ENCODE peak calls at places on chromosomes 5 and 9, in nine cellular contexts. H is GM13976, Z is BE2C, N is OCI-LY7, P is WTC11, E is HFFc6, O is left ventricle myocardium inferior, W is fibroblast of villous mesenchyme, G is heart left ventricle. B is an unnamed sample.

GRCh38 chr5:124634820-124635323 is 111.6 kb downstream of the ZNF608 start:
- DNase-seq in G (no peak), E (peak; percentile 80), N (no peak), P (no peak), Z (no peak), O (no peak), H (no peak), W (peak; percentile 68), B (no peak)

GRCh38 chr9:80501635-80502034 is 929.9 kb downstream of the TLE4 start:
- DNase-seq in O (no peak), P (no peak), N (no peak), E (no peak), G (no peak), H (no peak), Z (no peak), W (peak; percentile 0), B (no peak)

GRCh38 chr9:5499889-5500398 is 10.4 kb upstream of the PDCD1LG2 start:
- DNase-seq in P (no peak), E (peak; percentile 25), Z (peak; percentile 64), N (no peak), H (no peak), O (no peak), G (peak; percentile 65), W (peak; percentile 60), B (no peak)

GRCh38 chr5:93192107-93192506 is 388.9 kb downstream of the NR2F1-AS1 start:
- DNase-seq in W (peak; percentile 97), P (no peak), H (no peak), G (no peak), N (no peak), O (no peak), E (peak; percentile 89), Z (no peak), B (no peak)

GRCh38 chr9:4691794-4692193 is 12.4 kb downstream of the CDC37L1 start:
- DNase-seq in H (no peak), Z (no peak), P (no peak), W (peak; percentile 21), N (no peak), G (no peak), O (no peak), E (peak; percentile 72), B (no peak)

GRCh38 chr5:74415695-74416102 is 224.8 kb downstream of the ENC1 start:
- DNase-seq in N (no peak), O (no peak), E (no peak), Z (peak; percentile 23), H (no peak), G (no peak), W (no peak), P (no peak), B (no peak)

GRCh38 chr9:3177362-3177761 is 333.5 kb upstream of the PUM3 start:
- DNase-seq in P (no peak), W (no peak), G (no peak), N (no peak), H (no peak), O (no peak), Z (no peak), E (no peak), B (no peak)

GRCh38 chr5:90747175-90747574 is 188.6 kb downstream of the ADGRV1 start:
- DNase-seq in Z (no peak), P (no peak), E (no peak), O (no peak), G (no peak), H (no peak), N (no peak), W (no peak), B (no peak)

GRCh38 chr5:37816331-37816730 is 23.5 kb downstream of the GDNF start:
- DNase-seq in G (no peak), E (no peak), N (no peak), W (no peak), P (no peak), O (no peak), Z (no peak), H (no peak), B (no peak)

GRCh38 chr5:138873096-138873885 is 1.8 kb downstream of the LRRTM2 start:
- DNase-seq in G (no peak), O (no peak), E (no peak), Z (no peak), P (no peak), W (no peak), N (no peak), H (no peak), B (no peak)

GRCh38 chr5:59390074-59390659 is 503.4 kb downstream of the PDE4D start:
- DNase-seq in P (no peak), Z (peak; percentile 22), E (peak; percentile 21), N (peak; percentile 50), G (no peak), O (no peak), H (peak; percentile 23), W (peak; percentile 48), B (peak; percentile 20)

GRCh38 chr5:110651507-110651906 is 75.0 kb downstream of the TMEM232 start:
- DNase-seq in E (no peak), H (no peak), P (no peak), G (no peak), W (peak; percentile 19), N (no peak), O (no peak), Z (no peak), B (no peak)

GRCh38 chr9:107707915-107708441 is 218.4 kb upstream of the KLF4 start:
- DNase-seq in E (peak; percentile 68), H (no peak), Z (no peak), N (no peak), W (peak; percentile 76), G (no peak), P (no peak), O (no peak), B (no peak)

GRCh38 chr9:95264954-95265615 is 52.4 kb downstream of the FANCC start:
- DNase-seq in H (no peak), O (no peak), W (peak; percentile 75), E (peak; percentile 46), P (no peak), N (peak; percentile 24), Z (no peak), G (no peak), B (no peak)
- TF ChIP-seq CTCF in H (no peak), O (peak; percentile 32), W (peak; percentile 63), E (peak; percentile 71), P (no peak), N (peak; percentile 72), Z (peak; percentile 57), G (no peak), B (no peak)

GRCh38 chr9:72292184-72292787 is 72.7 kb downstream of the ZFAND5 start:
- DNase-seq in Z (no peak), P (no peak), G (no peak), E (peak; percentile 35), H (peak; percentile 49), N (peak; percentile 34), O (no peak), W (peak; percentile 66), B (no peak)
- TF ChIP-seq CTCF in Z (peak; percentile 48), P (no peak), G (peak; percentile 39), E (peak; percentile 85), H (peak; percentile 33), N (peak; percentile 74), O (peak; percentile 74), W (peak; percentile 58), B (peak; percentile 52)

DNA sequence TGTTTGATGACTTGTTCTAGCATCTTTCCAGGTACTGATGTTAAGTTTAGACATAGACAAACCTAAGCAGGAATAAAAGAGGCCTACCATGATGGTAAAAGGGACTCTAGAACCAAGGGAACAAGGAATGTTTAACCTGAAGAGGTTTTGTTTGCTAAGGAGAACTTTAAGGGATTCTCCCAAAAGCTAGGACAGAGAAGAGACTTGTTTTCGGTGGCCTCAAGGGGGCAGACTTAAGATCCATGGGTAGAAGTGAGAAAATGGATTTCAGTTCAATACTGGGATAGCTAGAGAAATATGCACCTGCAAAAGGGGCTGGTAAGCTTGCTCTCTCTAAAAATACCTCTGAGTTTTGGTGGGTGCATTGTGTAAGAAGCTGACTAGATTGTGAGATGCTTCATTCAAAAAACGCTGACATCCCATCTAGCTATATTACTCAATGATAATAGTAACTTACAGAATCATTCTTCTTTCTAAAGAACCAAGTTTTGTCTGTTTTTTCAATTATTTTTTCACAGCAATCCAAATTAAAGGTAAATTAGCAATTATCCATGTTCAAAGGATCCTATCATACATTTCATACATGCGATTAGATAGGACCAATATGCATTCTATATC is 5.5 kb upstream of the ADRB2 start:
- DNase-seq in H (no peak), W (peak; percentile 54), E (peak; percentile 15), Z (peak; percentile 47), O (no peak), P (no peak), N (peak; percentile 44), G (no peak), B (peak; percentile 23)
- TF ChIP-seq CTCF in H (peak; percentile 39), W (peak; percentile 68), E (peak; percentile 85), Z (peak; percentile 88), O (peak; percentile 74), P (no peak), N (peak; percentile 88), G (peak; percentile 55), B (peak; percentile 61)

DNA sequence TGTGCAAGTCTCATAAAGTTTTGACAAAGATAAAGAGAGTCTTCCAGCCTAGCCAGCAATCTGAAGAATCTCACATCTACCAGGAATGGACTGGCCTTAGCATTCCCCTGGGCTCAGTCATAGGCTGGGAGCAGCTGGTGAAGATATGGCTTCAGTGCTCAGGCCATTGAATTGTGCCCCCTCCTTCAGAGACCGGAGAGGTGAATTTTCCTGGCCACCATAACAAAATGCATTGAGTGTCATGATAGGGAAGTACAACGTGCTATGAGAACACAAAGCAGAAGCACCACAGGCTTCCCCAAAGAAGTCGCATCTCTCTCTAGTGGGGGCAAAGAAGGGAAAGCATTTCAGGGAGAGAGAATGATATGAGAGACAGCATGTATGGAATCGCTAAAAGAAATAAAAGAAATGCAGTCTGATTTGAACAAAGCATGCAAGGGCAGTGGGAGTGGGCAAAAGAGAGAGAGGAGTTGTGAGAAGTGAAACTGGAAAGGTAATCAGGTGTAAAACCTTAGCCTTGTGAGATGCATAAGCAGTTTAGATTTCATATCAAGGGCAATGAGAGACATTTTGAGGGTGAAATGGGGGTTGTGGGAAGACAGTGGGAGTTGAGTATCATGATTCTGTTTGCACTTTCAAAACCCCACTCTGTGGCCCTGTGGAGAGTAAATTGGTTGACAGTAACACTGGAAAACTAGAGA is 57.1 kb upstream of the NMUR2 start:
- DNase-seq in Z (no peak), N (peak; percentile 2), W (no peak), E (no peak), O (no peak), H (no peak), G (no peak), P (no peak), B (no peak)
- TF ChIP-seq CTCF in Z (no peak), N (peak; percentile 67), W (no peak), E (no peak), O (peak; percentile 54), H (no peak), G (no peak), P (no peak), B (no peak)

GRCh38 chr9:96245399-96245798 is 56.6 kb downstream of the HSD17B3 start:
- DNase-seq in O (no peak), G (no peak), Z (peak; percentile 25), E (no peak), H (no peak), P (peak; percentile 48), W (no peak), N (peak; percentile 8), B (no peak)
- TF ChIP-seq CTCF in O (no peak), G (no peak), Z (peak; percentile 44), E (peak; percentile 47), H (no peak), P (peak; percentile 62), W (peak; percentile 12), N (peak; percentile 63), B (no peak)

GRCh38 chr9:136536721-136537241 is 9.1 kb downstream of the NOTCH1 start:
- DNase-seq in N (no peak), G (no peak), O (no peak), W (no peak), P (no peak), E (no peak), H (no peak), Z (no peak), B (no peak)
- TF ChIP-seq CTCF in N (peak; percentile 59), G (no peak), O (no peak), W (no peak), P (no peak), E (peak; percentile 31), H (no peak), Z (no peak), B (no peak)